ENCODE peak calls at places on chromosomes 7 and 10, in ten cellular contexts. R is sigmoid colon, C is GM10248, U is brain microvascular endothelial cell, V is uterus, N is choroid plexus epithelial cell, A is fibroblast of pulmonary artery, P is psoas muscle, X is OCI-LY7, O is GM13976. Z is an unnamed sample.
A peak's percentile ranks its signal among the peaks of the same experiment; 100 is the strongest.

GRCh38 chr7:44220046-44220720 is 19.4 kb downstream of the YKT6 start:
- DNase-seq in X (no peak), A (no peak), N (no peak), P (peak; percentile 40), R (peak; percentile 51), C (no peak), O (no peak), U (no peak), V (no peak), Z (no peak)

GRCh38 chr7:40047661-40048060 is 86.8 kb downstream of the MPLKIP start:
- DNase-seq in R (no peak), C (no peak), P (no peak), N (peak; percentile 28), V (no peak), U (no peak), X (peak; percentile 32), O (no peak), A (no peak), Z (no peak)

GRCh38 chr10:126204320-126204719 is 184.0 kb downstream of the ADAM12 start:
- DNase-seq in X (no peak), A (no peak), R (no peak), C (no peak), P (no peak), N (no peak), U (no peak), V (no peak), O (no peak), Z (no peak)

GRCh38 chr7:68955656-68956055 is 642.6 kb upstream of the AUTS2 start:
- DNase-seq in U (no peak), N (no peak), A (no peak), O (no peak), V (no peak), C (no peak), X (no peak), R (no peak), P (no peak), Z (no peak)

GRCh38 chr7:33129806-33130153 is 416 bp downstream of the BBS9 start:
- DNase-seq in U (no peak), A (no peak), X (peak; percentile 3), O (no peak), N (no peak), C (no peak), V (no peak), R (no peak), P (no peak), Z (no peak)

GRCh38 chr7:50404392-50404791 is 45.8 kb downstream of the FIGNL1 start:
- DNase-seq in V (no peak), R (no peak), C (no peak), N (peak; percentile 5), P (no peak), U (no peak), X (no peak), O (no peak), A (no peak), Z (no peak)

GRCh38 chr7:140544278-140544896 is 65.1 kb upstream of the MKRN1 start:
- DNase-seq in X (no peak), N (no peak), R (no peak), U (no peak), P (peak; percentile 24), V (no peak), C (no peak), A (no peak), O (no peak), Z (no peak)

GRCh38 chr7:3696113-3696512 is 395.1 kb downstream of the SDK1 start:
- DNase-seq in N (no peak), R (no peak), X (no peak), P (no peak), U (no peak), C (no peak), V (no peak), O (no peak), A (no peak), Z (no peak)

DNA sequence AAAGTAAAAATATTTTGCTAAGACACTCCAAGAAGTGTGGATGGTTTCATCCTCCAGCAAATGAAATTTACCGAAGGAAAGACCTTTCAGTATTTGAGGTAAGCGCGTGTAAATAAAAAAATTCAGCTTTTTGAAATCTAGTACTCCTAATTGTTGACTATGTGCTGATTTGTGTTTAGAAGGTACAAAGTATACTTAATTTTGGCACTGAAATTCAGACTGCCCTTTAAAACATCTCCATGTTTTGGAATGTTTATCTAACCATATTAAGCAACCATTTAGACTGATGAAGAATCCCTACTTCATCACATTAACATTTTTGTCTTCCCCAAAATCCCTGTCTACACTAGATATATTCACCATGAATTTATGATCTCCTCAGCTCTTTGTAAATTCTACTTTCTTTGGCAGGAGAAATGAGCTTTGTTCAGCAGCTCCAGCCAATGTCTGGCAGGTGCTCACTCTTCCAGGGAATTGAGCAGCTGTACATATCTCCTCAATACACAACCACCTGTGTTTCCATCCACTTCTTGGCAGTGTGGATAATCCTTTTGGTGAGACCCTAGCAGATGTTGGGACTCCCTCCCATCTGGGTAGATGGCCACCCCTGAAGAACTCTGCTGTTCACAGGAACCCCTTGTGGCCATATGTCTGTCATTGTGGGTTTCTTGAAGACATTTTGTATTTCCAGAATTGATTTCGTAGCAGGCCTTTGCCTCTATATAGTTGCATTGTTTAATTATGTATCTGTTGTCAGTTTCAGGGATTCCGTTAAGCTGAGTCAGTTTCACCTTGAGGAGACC is 129.4 kb upstream of the SAMD8 start:
- DNase-seq in V (no peak), P (no peak), C (no peak), R (no peak), A (no peak), X (no peak), U (no peak), O (no peak), N (no peak), Z (no peak)
- TF ChIP-seq CTCF in V (no peak), P (no peak), C (peak; percentile 33), R (no peak), A (no peak), X (peak; percentile 14), U (no peak), O (no peak), N (no peak), Z (no peak)

GRCh38 chr10:112792487-112793196 is 157.4 kb upstream of the TCF7L2 start:
- DNase-seq in O (no peak), V (peak; percentile 62), X (no peak), C (no peak), A (peak; percentile 54), N (peak; percentile 72), P (peak; percentile 70), R (peak; percentile 86), U (no peak), Z (peak; percentile 25)

GRCh38 chr10:112791447-112791846 is 158.6 kb upstream of the TCF7L2 start:
- DNase-seq in X (no peak), O (no peak), A (no peak), U (no peak), R (no peak), V (no peak), C (no peak), N (no peak), P (no peak), Z (no peak)

GRCh38 chr10:112794201-112794600 is 155.8 kb upstream of the TCF7L2 start:
- DNase-seq in O (no peak), U (no peak), N (no peak), R (no peak), V (no peak), X (no peak), A (no peak), C (no peak), P (no peak), Z (no peak)

GRCh38 chr10:112795067-112795466 is 155.0 kb upstream of the TCF7L2 start:
- DNase-seq in X (no peak), U (no peak), A (no peak), C (no peak), R (no peak), N (no peak), O (no peak), V (no peak), P (no peak), Z (no peak)

DNA sequence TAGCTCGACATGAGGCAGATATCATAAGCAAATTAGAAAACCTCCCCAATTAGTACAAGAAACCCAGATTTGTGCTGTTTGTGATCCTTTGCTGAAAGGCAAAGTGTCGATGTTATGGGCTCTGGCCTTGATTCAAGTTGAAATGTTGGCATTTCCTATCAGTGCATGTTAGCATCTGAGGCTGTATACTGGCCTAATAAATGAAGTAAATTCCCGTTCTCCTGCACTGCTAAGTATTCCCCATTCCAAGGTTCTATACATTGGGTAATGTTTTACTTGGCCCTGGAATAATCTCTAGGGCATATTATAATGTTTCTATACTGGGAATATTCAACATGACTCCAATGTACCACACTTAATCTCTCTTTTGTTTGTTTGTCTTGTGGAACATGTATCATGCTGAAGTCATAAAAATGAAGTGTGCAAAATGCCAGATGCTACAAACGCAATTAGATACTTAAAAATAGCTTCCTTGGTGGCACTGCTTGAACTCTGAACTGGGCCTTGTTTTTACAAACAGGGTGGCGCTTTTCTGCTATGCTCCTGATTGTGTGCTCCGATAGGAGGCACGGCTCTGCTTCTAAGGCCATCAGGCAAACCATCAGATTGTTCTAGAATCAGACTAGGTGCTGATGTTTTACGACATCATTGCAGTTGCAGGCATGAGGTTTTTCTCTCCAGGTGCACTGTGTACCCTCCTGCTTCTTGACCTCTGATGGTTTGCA is 156.7 kb upstream of the TCF7L2 start:
- DNase-seq in N (peak; percentile 26), P (no peak), V (no peak), R (no peak), X (no peak), O (no peak), U (no peak), C (no peak), A (no peak), Z (no peak)
- TF ChIP-seq CTCF in N (no peak), P (no peak), V (no peak), R (no peak), X (no peak), O (no peak), U (no peak), C (no peak), A (no peak), Z (no peak)

GRCh38 chr7:149422065-149422913 is 38.6 kb downstream of the ZNF777 start:
- DNase-seq in O (peak; percentile 96), P (peak; percentile 67), C (peak; percentile 95), A (peak; percentile 69), R (no peak), V (no peak), X (peak; percentile 84), N (peak; percentile 73), U (peak; percentile 27), Z (peak; percentile 51)
- TF ChIP-seq CTCF in O (peak; percentile 99), P (peak; percentile 67), C (peak; percentile 97), A (peak; percentile 29), R (peak; percentile 36), V (peak; percentile 65), X (peak; percentile 62), N (peak; percentile 46), U (peak; percentile 45), Z (peak; percentile 43)

DNA sequence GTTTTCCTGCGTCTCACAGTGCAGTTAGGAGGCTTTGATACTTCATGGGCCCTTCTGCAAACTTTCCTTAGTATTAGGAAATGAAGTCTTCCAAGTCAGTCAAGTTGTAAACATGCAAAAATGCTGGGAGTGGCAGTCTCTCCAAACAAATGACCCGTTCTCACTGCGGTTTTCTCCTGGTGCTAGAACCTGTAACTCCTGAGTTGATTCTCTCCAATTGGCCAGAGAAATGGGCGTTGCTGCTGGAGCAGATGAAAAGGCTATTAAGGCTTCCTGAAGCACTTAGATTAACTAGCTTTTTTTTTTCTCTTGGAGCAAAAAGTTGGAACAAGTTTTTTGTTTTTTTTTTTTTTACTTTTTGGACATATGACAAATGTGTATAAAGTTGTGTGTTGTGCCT is 393.9 kb upstream of the GALNT17 start:
- DNase-seq in C (no peak), N (peak; percentile 29), V (no peak), R (no peak), A (peak; percentile 25), U (peak; percentile 6), X (no peak), P (no peak), O (no peak), Z (peak; percentile 56)
- TF ChIP-seq CTCF in C (no peak), N (no peak), V (no peak), R (no peak), A (no peak), U (no peak), X (no peak), P (no peak), O (no peak), Z (no peak)